ENCODE peak calls at places on chromosomes 1 and 21, in five cellular contexts. T is CD8-positive, alpha-beta T cell; I is B cell; F is HCT116; A is H9. L is an unnamed sample.

GRCh38 chr1:75430526-75430925 is 180.4 kb downstream of the SLC44A5 start:
- DNase-seq in T (no peak), I (no peak), F (no peak), A (no peak), L (no peak)

GRCh38 chr1:114154146-114154962 is 685 bp upstream of the SYT6 start:
- DNase-seq in T (no peak), I (peak; percentile 26), F (no peak), A (peak; percentile 68), L (no peak)

GRCh38 chr1:171983584-171983983 is 142.3 kb downstream of the DNM3 start:
- DNase-seq in T (no peak), I (no peak), F (peak; percentile 4), A (no peak), L (no peak)

GRCh38 chr1:90730247-90731022 is 13.3 kb upstream of the BARHL2 start:
- DNase-seq in T (no peak), I (no peak), F (no peak), A (peak; percentile 36), L (peak; percentile 26)

GRCh38 chr1:223739366-223740057 is 27.2 kb downstream of the CAPN2 start:
- DNase-seq in T (no peak), I (no peak), F (no peak), A (no peak), L (no peak)

GRCh38 chr1:97906567-97907228 is 14.1 kb downstream of the DPYD start:
- DNase-seq in T (no peak), I (no peak), F (no peak), A (no peak), L (no peak)

GRCh38 chr1:205286335-205286950 is 35.1 kb downstream of the NUAK2 start:
- DNase-seq in T (peak; percentile 62), I (peak; percentile 77), F (no peak), A (no peak), L (peak; percentile 59)

GRCh38 chr1:150477733-150478132 is 9.5 kb upstream of the TARS2 start:
- DNase-seq in T (no peak), I (no peak), F (no peak), A (no peak), L (no peak)

GRCh38 chr1:150185481-150185880 is 35.8 kb downstream of the PLEKHO1 start:
- DNase-seq in T (no peak), I (no peak), F (no peak), A (no peak), L (no peak)

GRCh38 chr1:201396859-201397464 is 2.2 kb downstream of the LAD1 start:
- DNase-seq in T (no peak), I (no peak), F (peak; percentile 66), A (no peak), L (no peak)

GRCh38 chr1:8017495-8018310 is 8.4 kb downstream of the ERRFI1 start:
- DNase-seq in T (no peak), I (no peak), F (no peak), A (no peak), L (no peak)

GRCh38 chr1:160993544-160993943 is 27.4 kb downstream of the F11R start:
- DNase-seq in T (no peak), I (no peak), F (no peak), A (no peak), L (no peak)

GRCh38 chr1:223774133-223774811 is 61.9 kb downstream of the CAPN2 start:
- DNase-seq in T (no peak), I (no peak), F (no peak), A (peak; percentile 11), L (no peak)

GRCh38 chr1:180530501-180530900 is 28.1 kb upstream of the ACBD6 start:
- DNase-seq in T (no peak), I (no peak), F (no peak), A (no peak), L (no peak)

GRCh38 chr1:181906631-181907030 is 154.9 kb downstream of the ZNF648 start:
- DNase-seq in T (no peak), I (no peak), F (no peak), A (no peak), L (no peak)

GRCh38 chr1:201282931-201283829 is at the start of gene PKP1:
- DNase-seq in T (peak; percentile 8), I (no peak), F (no peak), A (peak; percentile 69), L (no peak)

GRCh38 chr21:45074048-45074817 is at the start of gene ADARB1:
- DNase-seq in T (peak; percentile 42), I (peak; percentile 64), F (no peak), A (peak; percentile 76), L (peak; percentile 96)

GRCh38 chr1:3018576-3018975 is 2.7 kb upstream of the ACTRT2 start:
- DNase-seq in T (no peak), I (no peak), F (no peak), A (no peak), L (no peak)

GRCh38 chr21:46079357-46080170 is 18.3 kb upstream of the COL6A2 start:
- DNase-seq in T (no peak), I (no peak), F (no peak), A (peak; percentile 19), L (no peak)

GRCh38 chr1:227780101-227781044 is 35.1 kb upstream of the PRSS38 start:
- DNase-seq in T (no peak), I (peak; percentile 11), F (no peak), A (peak; percentile 22), L (no peak)

GRCh38 chr21:42229676-42230075 is 10.7 kb downstream of the ABCG1 start:
- DNase-seq in T (no peak), I (no peak), F (no peak), A (no peak), L (no peak)

GRCh38 chr1:81467433-81467832 is 333.3 kb upstream of the ADGRL2 start:
- DNase-seq in T (no peak), I (no peak), F (no peak), A (no peak), L (no peak)

GRCh38 chr1:176338897-176339296 is 124.1 kb upstream of the PAPPA2 start:
- DNase-seq in T (no peak), I (no peak), F (no peak), A (no peak), L (no peak)

GRCh38 chr1:203302894-203303293 is 2.4 kb upstream of the BTG2 start:
- DNase-seq in T (no peak), I (no peak), F (no peak), A (no peak), L (no peak)

GRCh38 chr1:197985340-197985739 is 68.2 kb downstream of the LHX9 start:
- DNase-seq in T (no peak), I (no peak), F (no peak), A (no peak), L (no peak)
- TF ChIP-seq CTCF in T (no peak), I (no peak), F (no peak), A (no peak), L (no peak)

DNA sequence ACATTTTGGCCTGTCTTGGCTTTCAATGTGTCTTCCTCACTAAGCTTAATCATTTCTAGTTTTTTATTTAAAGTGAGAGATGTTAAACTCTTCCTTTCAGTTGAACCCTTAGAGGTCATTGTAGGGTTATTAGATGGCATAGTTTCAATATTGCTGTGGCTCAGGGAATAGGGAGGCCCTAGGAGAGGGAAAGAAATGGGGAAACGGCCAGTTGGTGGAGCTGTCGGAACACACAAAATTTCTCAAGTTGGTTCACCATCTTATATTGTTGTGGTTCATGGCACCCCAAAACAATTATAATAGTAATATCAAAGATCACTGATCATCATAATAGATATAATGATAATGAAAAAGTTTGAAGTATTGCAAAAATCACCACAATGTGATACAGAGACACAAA is 31.4 kb upstream of the KAZN start:
- DNase-seq in T (no peak), I (no peak), F (peak; percentile 8), A (no peak), L (no peak)
- TF ChIP-seq CTCF in T (no peak), I (no peak), F (peak; percentile 32), A (peak; percentile 74), L (no peak)

GRCh38 chr1:15684468-15685283 is 556 bp downstream of the PLEKHM2 start:
- DNase-seq in T (peak; percentile 11), I (peak; percentile 46), F (no peak), A (peak; percentile 38), L (peak; percentile 57)
- TF ChIP-seq CTCF in T (no peak), I (no peak), F (no peak), A (no peak), L (no peak)

DNA sequence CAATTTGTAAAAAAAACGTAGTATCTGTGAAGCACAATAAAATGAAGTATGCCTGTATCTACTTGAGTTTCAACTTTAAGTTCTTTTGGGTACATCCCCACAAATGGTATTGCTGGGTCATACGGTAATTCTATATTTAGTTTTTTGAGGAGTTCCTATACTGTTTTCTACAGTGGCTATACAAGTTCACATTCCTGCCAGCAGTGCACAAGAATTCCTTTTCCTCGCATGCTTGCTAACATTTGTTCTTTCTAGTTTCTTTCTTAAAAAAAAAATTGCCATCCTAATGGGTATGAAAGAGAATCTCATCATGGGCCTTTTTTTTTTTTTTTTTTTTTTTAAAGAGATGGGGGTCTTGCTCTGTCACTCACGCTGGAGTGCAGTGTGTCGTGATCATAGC is 41.9 kb downstream of the UCK2 start:
- DNase-seq in T (no peak), I (no peak), F (no peak), A (no peak), L (no peak)
- TF ChIP-seq CTCF in T (no peak), I (no peak), F (peak; percentile 26), A (peak; percentile 39), L (no peak)

DNA sequence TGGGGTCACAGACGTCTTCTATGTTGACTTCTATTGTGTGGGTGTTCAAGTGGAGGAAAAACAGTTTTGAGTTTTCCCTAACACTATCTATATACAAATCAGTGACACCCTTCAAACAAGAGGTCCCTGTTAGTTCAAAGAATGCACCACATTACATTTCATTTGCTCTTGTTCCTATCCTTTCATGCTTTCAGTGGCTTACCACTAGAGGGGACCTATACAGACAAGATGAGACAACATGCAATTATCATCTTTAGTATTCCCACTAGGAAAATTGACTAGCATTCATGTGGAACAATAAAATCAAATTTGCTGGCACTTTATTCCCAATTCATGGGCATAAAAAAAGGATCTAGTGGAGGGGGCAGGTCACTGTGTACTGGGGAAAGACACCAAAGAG is 13.3 kb upstream of the SIPA1L2 start:
- DNase-seq in T (no peak), I (no peak), F (no peak), A (no peak), L (no peak)
- TF ChIP-seq CTCF in T (no peak), I (no peak), F (peak; percentile 5), A (peak; percentile 22), L (no peak)

GRCh38 chr1:43997979-43998378 is 6.6 kb downstream of the CCDC24 start:
- DNase-seq in T (no peak), I (no peak), F (no peak), A (no peak), L (no peak)

GRCh38 chr1:44002165-44002564 is 10.8 kb downstream of the CCDC24 start:
- DNase-seq in T (no peak), I (no peak), F (no peak), A (no peak), L (no peak)

GRCh38 chr1:43999455-43999854 is 8.1 kb downstream of the CCDC24 start:
- DNase-seq in T (no peak), I (no peak), F (no peak), A (no peak), L (no peak)

GRCh38 chr1:44000266-44000665 is 8.9 kb downstream of the CCDC24 start:
- DNase-seq in T (no peak), I (no peak), F (no peak), A (no peak), L (no peak)

DNA sequence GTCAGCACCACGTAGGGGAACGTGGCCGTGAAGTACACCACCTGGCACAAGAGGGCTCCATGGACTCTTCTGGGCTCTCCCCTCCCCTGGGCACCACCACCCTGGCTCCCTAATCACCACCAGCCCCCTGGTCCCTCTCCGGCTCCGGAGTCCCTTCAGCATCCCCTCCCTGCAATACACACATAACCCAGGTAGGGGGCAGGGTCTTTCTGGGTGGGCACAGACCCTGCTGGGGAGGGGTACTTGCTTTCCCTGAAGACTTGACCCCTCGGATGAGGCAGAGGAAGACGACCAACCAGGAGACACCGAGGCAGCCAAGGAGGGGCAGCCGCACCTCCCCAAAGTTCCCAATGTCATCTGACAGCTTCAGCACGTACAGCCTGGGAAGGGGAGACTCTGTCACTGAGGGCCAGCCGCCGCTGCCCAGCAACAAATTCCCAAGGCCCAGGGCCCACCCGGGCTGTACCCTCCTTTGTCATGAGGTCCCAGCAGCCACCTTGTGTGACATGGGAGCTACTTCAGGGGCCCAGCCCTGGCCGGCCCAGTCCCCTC is 11.3 kb downstream of the CCDC24 start:
- DNase-seq in T (no peak), I (no peak), F (no peak), A (peak; percentile 46), L (no peak)
- TF ChIP-seq CTCF in T (no peak), I (peak; percentile 18), F (peak; percentile 47), A (peak; percentile 63), L (peak; percentile 0)

L was measured in GM13977.